ENCODE peak calls at places on chromosomes 12 and 14, in five cellular contexts. G is ACHN, E is NCI-H1092 treated with DMSO at 0.1 percent for 48 hours, U is GM23338, M is right cardiac atrium. I is an unnamed sample.

GRCh38 chr12:120961604-120962486 is 16.5 kb upstream of the HNF1A start:
- DNase-seq in G (peak), E (no peak), U (peak), M (peak), I (no peak)

GRCh38 chr12:16019131-16019530 is 108.0 kb downstream of the DERA start:
- DNase-seq in G (no peak), E (no peak), U (no peak), M (no peak), I (no peak)

GRCh38 chr14:80385340-80385739 is 174.0 kb upstream of the DIO2 start:
- DNase-seq in G (no peak), E (no peak), U (no peak), M (no peak), I (no peak)

GRCh38 chr12:110957652-110958051 is 37.3 kb upstream of the MYL2 start:
- DNase-seq in G (no peak), E (no peak), U (no peak), M (no peak), I (no peak)

GRCh38 chr14:95156765-95157194 is 549 bp downstream of the DICER1 start:
- DNase-seq in G (peak), E (peak), U (no peak), M (peak), I (peak)

GRCh38 chr14:54590481-54590880 is 23.6 kb downstream of the SAMD4A start:
- DNase-seq in G (no peak), E (no peak), U (no peak), M (no peak), I (no peak)

GRCh38 chr14:99118046-99118721 is 153.8 kb downstream of the BCL11B start:
- DNase-seq in G (no peak), E (peak), U (peak), M (no peak), I (no peak)

GRCh38 chr14:89444044-89444443 is 27.0 kb upstream of the FOXN3 start:
- DNase-seq in G (no peak), E (no peak), U (no peak), M (no peak), I (no peak)

GRCh38 chr12:114096461-114096860 is 130.3 kb upstream of the RBM19 start:
- DNase-seq in G (no peak), E (no peak), U (no peak), M (no peak), I (no peak)

GRCh38 chr12:130872179-130873096 is 572 bp downstream of the RAN start:
- DNase-seq in G (peak), E (peak), U (peak), M (no peak), I (peak)

GRCh38 chr12:14963520-14963919 is 2.1 kb upstream of the ARHGDIB start:
- DNase-seq in G (no peak), E (no peak), U (no peak), M (no peak), I (no peak)

GRCh38 chr12:40946612-40947194 is 241.4 kb upstream of the PDZRN4 start:
- DNase-seq in G (peak), E (peak), U (peak), M (no peak), I (peak)

GRCh38 chr12:45232771-45233372 is 17.0 kb downstream of the ANO6 start:
- DNase-seq in G (peak), E (no peak), U (peak), M (no peak), I (no peak)

GRCh38 chr12:119593578-119594398 is at the start of gene TMEM233:
- DNase-seq in G (no peak), E (no peak), U (peak), M (peak), I (no peak)

GRCh38 chr14:99143793-99144192 is 128.2 kb downstream of the BCL11B start:
- DNase-seq in G (no peak), E (no peak), U (peak), M (no peak), I (no peak)

GRCh38 chr14:105065280-105066228 is at the start of gene GPR132:
- DNase-seq in G (peak), E (no peak), U (no peak), M (peak), I (no peak)

GRCh38 chr12:28799337-28799736 is 349.7 kb upstream of the FAR2 start:
- DNase-seq in G (no peak), E (no peak), U (no peak), M (peak), I (no peak)

GRCh38 chr14:102819176-102819628 is 42.0 kb downstream of the TRAF3 start:
- DNase-seq in G (no peak), E (no peak), U (no peak), M (no peak), I (peak)

GRCh38 chr12:6667559-6668210 is 4.8 kb upstream of the ING4 start:
- DNase-seq in G (no peak), E (no peak), U (peak), M (no peak), I (no peak)

GRCh38 chr14:22797017-22797917 is 18.0 kb downstream of the SLC7A7 start:
- DNase-seq in G (no peak), E (no peak), U (peak), M (no peak), I (no peak)

GRCh38 chr12:67477682-67478265 is 170.8 kb upstream of the DYRK2 start:
- DNase-seq in G (no peak), E (no peak), U (no peak), M (no peak), I (no peak)

GRCh38 chr14:56025191-56025590 is 93.0 kb upstream of the PELI2 start:
- DNase-seq in G (no peak), E (no peak), U (no peak), M (no peak), I (no peak)

GRCh38 chr12:67364228-67364627 is 95.1 kb downstream of the CAND1 start:
- DNase-seq in G (no peak), E (no peak), U (no peak), M (peak), I (peak)

GRCh38 chr14:24145700-24146621 is at the start of gene PSME2:
- DNase-seq in G (peak), E (no peak), U (no peak), M (no peak), I (no peak)

GRCh38 chr12:106108187-106108816 is 30.5 kb downstream of the NUAK1 start:
- DNase-seq in G (peak), E (no peak), U (peak), M (no peak), I (no peak)

GRCh38 chr14:46344327-46344937 is 307.1 kb downstream of the RPL10L start:
- DNase-seq in G (peak), E (peak), U (peak), M (no peak), I (peak)

GRCh38 chr12:2027379-2027778 is 23.1 kb upstream of the DCP1B start:
- DNase-seq in G (no peak), E (no peak), U (no peak), M (no peak), I (no peak)

GRCh38 chr14:31297701-31298344 is 90.2 kb upstream of the HECTD1 start:
- DNase-seq in G (no peak), E (no peak), U (no peak), M (no peak), I (no peak)

GRCh38 chr12:65878540-65878939 is 54.3 kb downstream of the HMGA2 start:
- DNase-seq in G (peak), E (no peak), U (peak), M (no peak), I (no peak)

GRCh38 chr12:103771466-103771865 is 69.6 kb downstream of the NT5DC3 start:
- DNase-seq in G (peak), E (peak), U (peak), M (no peak), I (peak)

GRCh38 chr12:78430501-78430900 is 434.1 kb upstream of the SYT1 start:
- DNase-seq in G (no peak), E (no peak), U (no peak), M (no peak), I (no peak)

GRCh38 chr12:106767954-106768501 is 6.5 kb upstream of the RIC8B start:
- DNase-seq in G (peak), E (no peak), U (peak), M (no peak), I (peak)

GRCh38 chr12:15629761-15630160 is 159.4 kb downstream of the EPS8 start:
- DNase-seq in G (peak), E (no peak), U (no peak), M (no peak), I (no peak)

GRCh38 chr14:22852599-22852939 is 16.2 kb downstream of the MMP14 start:
- DNase-seq in G (no peak), E (no peak), U (no peak), M (no peak), I (no peak)

GRCh38 chr12:48794870-48795269 is 6.0 kb upstream of the ADCY6 start:
- DNase-seq in G (no peak), E (no peak), U (no peak), M (no peak), I (no peak)